ENCODE peak calls at places on chromosomes 7 and 10, in five cellular contexts. E is stimulated activated CD4-positive, alpha-beta T cell treated with anti-CD3 and anti-CD28 coated beads, Interleukin-15, amount 100 ng/mL, for 24 hours; N is left ventricle myocardium inferior; I is effector CD4-positive, alpha-beta T cell; D is CD8-positive, alpha-beta memory T cell. R is an unnamed sample.

GRCh38 chr7:75996476-75996875 is 2.1 kb upstream of the TMEM120A start:
- DNase-seq in E (no peak), N (no peak), I (no peak), D (no peak), R (no peak)

GRCh38 chr10:102117391-102118159 is 2.6 kb downstream of the LDB1 start:
- DNase-seq in E (peak; percentile 71), N (peak; percentile 86), I (peak; percentile 55), D (peak; percentile 70), R (peak; percentile 43)

GRCh38 chr7:114087674-114088539 is 169.1 kb upstream of the PPP1R3A start:
- DNase-seq in E (no peak), N (no peak), I (no peak), D (no peak), R (no peak)

GRCh38 chr7:2445047-2445446 is 31.2 kb downstream of the GRIFIN start:
- DNase-seq in E (no peak), N (no peak), I (no peak), D (no peak), R (no peak)

GRCh38 chr7:50914460-50914859 is 131.8 kb upstream of the GRB10 start:
- DNase-seq in E (no peak), N (no peak), I (no peak), D (no peak), R (no peak)

GRCh38 chr7:31835471-31835870 is 148.5 kb downstream of the PPP1R17 start:
- DNase-seq in E (no peak), N (no peak), I (no peak), D (no peak), R (no peak)

GRCh38 chr10:124688889-124689670 is 55.1 kb downstream of the FAM53B start:
- DNase-seq in E (peak; percentile 77), N (no peak), I (peak; percentile 35), D (no peak), R (peak; percentile 72)

GRCh38 chr7:111844904-111845662 is 282.8 kb upstream of the IMMP2L start:
- DNase-seq in E (no peak), N (no peak), I (no peak), D (no peak), R (no peak)

GRCh38 chr7:128940494-128941322 is 3.0 kb downstream of the IRF5 start:
- DNase-seq in E (peak; percentile 33), N (peak; percentile 66), I (no peak), D (no peak), R (no peak)

GRCh38 chr10:118818621-118819221 is 64.0 kb upstream of the CACUL1 start:
- DNase-seq in E (no peak), N (peak; percentile 51), I (no peak), D (no peak), R (no peak)

GRCh38 chr7:148912758-148913541 is 28.9 kb upstream of the EZH2 start:
- DNase-seq in E (peak; percentile 75), N (no peak), I (peak; percentile 18), D (peak; percentile 28), R (no peak)

GRCh38 chr10:28915989-28916588 is 238.8 kb downstream of the BAMBI start:
- DNase-seq in E (no peak), N (no peak), I (no peak), D (no peak), R (no peak)

GRCh38 chr10:107614939-107615665 is 450.6 kb upstream of the SORCS1 start:
- DNase-seq in E (no peak), N (no peak), I (no peak), D (no peak), R (no peak)